ENCODE peak calls at places on chromosomes 2 and 18, in six cellular contexts. One of them, this sample, is unnamed.
A peak's percentile ranks its signal among the peaks of the same experiment; 100 is the strongest.

GRCh38 chr2:20468549-20469500 is 22.0 kb downstream of the RHOB start:
- DNase-seq in Peyer's patch: no peak
- DNase-seq in mesendoderm: no peak
- DNase-seq in adipocyte: no peak
- DNase-seq in lower lobe of right lung: no peak
- DNase-seq in HCT116: no peak
- DNase-seq in this sample: peak; percentile 47

GRCh38 chr2:222959358-222959757 is 92.6 kb upstream of the KCNE4 start:
- DNase-seq in HCT116: peak; percentile 55
- DNase-seq in Peyer's patch: no peak
- DNase-seq in adipocyte: peak; percentile 90
- DNase-seq in mesendoderm: peak; percentile 97
- DNase-seq in lower lobe of right lung: no peak
- DNase-seq in this sample: no peak

GRCh38 chr2:222939208-222939846 is 78.5 kb downstream of the ACSL3 start:
- DNase-seq in adipocyte: peak; percentile 63
- DNase-seq in HCT116: peak; percentile 56
- DNase-seq in mesendoderm: peak; percentile 90
- DNase-seq in Peyer's patch: peak; percentile 78
- DNase-seq in lower lobe of right lung: no peak
- DNase-seq in this sample: no peak

GRCh38 chr2:120736202-120736954 is 710 bp downstream of the GLI2 start:
- DNase-seq in mesendoderm: peak; percentile 52
- DNase-seq in lower lobe of right lung: no peak
- DNase-seq in HCT116: no peak
- DNase-seq in adipocyte: peak; percentile 79
- DNase-seq in Peyer's patch: peak; percentile 46
- DNase-seq in this sample: no peak

GRCh38 chr2:88810017-88810416 is 118.5 kb downstream of the RPIA start:
- DNase-seq in adipocyte: no peak
- DNase-seq in mesendoderm: no peak
- DNase-seq in Peyer's patch: no peak
- DNase-seq in HCT116: no peak
- DNase-seq in lower lobe of right lung: no peak
- DNase-seq in this sample: no peak

GRCh38 chr2:201363857-201364560 is 6.9 kb upstream of the FLACC1 start:
- DNase-seq in adipocyte: peak; percentile 63
- DNase-seq in lower lobe of right lung: no peak
- DNase-seq in Peyer's patch: peak; percentile 57
- DNase-seq in mesendoderm: peak; percentile 72
- DNase-seq in HCT116: peak; percentile 24
- DNase-seq in this sample: no peak

GRCh38 chr18:59763541-59764136 is 66.4 kb upstream of the CCBE1 start:
- DNase-seq in lower lobe of right lung: no peak
- DNase-seq in HCT116: no peak
- DNase-seq in Peyer's patch: no peak
- DNase-seq in mesendoderm: no peak
- DNase-seq in adipocyte: peak; percentile 59
- DNase-seq in this sample: no peak

GRCh38 chr2:147548453-147548852 is 296.4 kb upstream of the ACVR2A start:
- DNase-seq in mesendoderm: no peak
- DNase-seq in adipocyte: no peak
- DNase-seq in lower lobe of right lung: no peak
- DNase-seq in Peyer's patch: no peak
- DNase-seq in HCT116: no peak
- DNase-seq in this sample: no peak

GRCh38 chr2:72129676-72130340 is 17.9 kb downstream of the CYP26B1 start:
- DNase-seq in adipocyte: no peak
- DNase-seq in HCT116: no peak
- DNase-seq in mesendoderm: no peak
- DNase-seq in Peyer's patch: peak; percentile 22
- DNase-seq in lower lobe of right lung: no peak
- DNase-seq in this sample: no peak

GRCh38 chr2:142234701-142235100 is 103.9 kb upstream of the LRP1B start:
- DNase-seq in adipocyte: peak; percentile 4
- DNase-seq in Peyer's patch: no peak
- DNase-seq in HCT116: no peak
- DNase-seq in mesendoderm: no peak
- DNase-seq in lower lobe of right lung: no peak
- DNase-seq in this sample: no peak

GRCh38 chr18:54689319-54689718 is 98.3 kb downstream of the DYNAP start:
- DNase-seq in Peyer's patch: no peak
- DNase-seq in adipocyte: no peak
- DNase-seq in mesendoderm: no peak
- DNase-seq in HCT116: no peak
- DNase-seq in lower lobe of right lung: no peak
- DNase-seq in this sample: no peak

GRCh38 chr2:96637385-96638143 is 548 bp downstream of the KANSL3 start:
- DNase-seq in mesendoderm: peak; percentile 91
- DNase-seq in lower lobe of right lung: peak; percentile 93
- DNase-seq in Peyer's patch: peak; percentile 91
- DNase-seq in adipocyte: peak; percentile 95
- DNase-seq in HCT116: peak; percentile 56
- DNase-seq in this sample: peak; percentile 95

GRCh38 chr2:98881153-98881650 is 54.8 kb downstream of the CRACDL start:
- DNase-seq in lower lobe of right lung: no peak
- DNase-seq in HCT116: no peak
- DNase-seq in mesendoderm: no peak
- DNase-seq in adipocyte: no peak
- DNase-seq in Peyer's patch: no peak
- DNase-seq in this sample: no peak

GRCh38 chr2:150142561-150142960 is 344.9 kb downstream of the RND3 start:
- DNase-seq in mesendoderm: no peak
- DNase-seq in adipocyte: peak; percentile 62
- DNase-seq in Peyer's patch: no peak
- DNase-seq in HCT116: no peak
- DNase-seq in lower lobe of right lung: no peak
- DNase-seq in this sample: no peak

GRCh38 chr18:34352385-34353163 is 127.9 kb upstream of the NOL4 start:
- DNase-seq in lower lobe of right lung: no peak
- DNase-seq in Peyer's patch: no peak
- DNase-seq in mesendoderm: peak; percentile 34
- DNase-seq in adipocyte: peak; percentile 18
- DNase-seq in HCT116: no peak
- DNase-seq in this sample: no peak

GRCh38 chr2:61114147-61114546 is 47.8 kb upstream of the C2orf74 start:
- DNase-seq in Peyer's patch: no peak
- DNase-seq in mesendoderm: peak; percentile 58
- DNase-seq in adipocyte: no peak
- DNase-seq in lower lobe of right lung: no peak
- DNase-seq in HCT116: no peak
- DNase-seq in this sample: no peak

GRCh38 chr18:3777719-3778118 is 327.7 kb downstream of the TGIF1 start:
- DNase-seq in mesendoderm: no peak
- DNase-seq in HCT116: no peak
- DNase-seq in lower lobe of right lung: no peak
- DNase-seq in adipocyte: no peak
- DNase-seq in Peyer's patch: no peak
- DNase-seq in this sample: no peak

GRCh38 chr2:158772306-158773078 is 22.6 kb upstream of the DAPL1 start:
- DNase-seq in Peyer's patch: no peak
- DNase-seq in mesendoderm: no peak
- DNase-seq in adipocyte: no peak
- DNase-seq in lower lobe of right lung: no peak
- DNase-seq in HCT116: no peak
- DNase-seq in this sample: no peak

GRCh38 chr2:61512768-61513398 is 25.3 kb downstream of the XPO1 start:
- DNase-seq in lower lobe of right lung: no peak
- DNase-seq in Peyer's patch: no peak
- DNase-seq in mesendoderm: peak; percentile 18
- DNase-seq in adipocyte: no peak
- DNase-seq in HCT116: no peak
- DNase-seq in this sample: no peak

GRCh38 chr18:22173928-22174301 is 4.5 kb downstream of the GATA6 start:
- DNase-seq in Peyer's patch: no peak
- DNase-seq in HCT116: no peak
- DNase-seq in lower lobe of right lung: no peak
- DNase-seq in mesendoderm: no peak
- DNase-seq in adipocyte: no peak
- DNase-seq in this sample: no peak

GRCh38 chr18:8657873-8658521 is 47.4 kb upstream of the MTCL1 start:
- DNase-seq in HCT116: no peak
- DNase-seq in Peyer's patch: no peak
- DNase-seq in adipocyte: peak; percentile 18
- DNase-seq in lower lobe of right lung: no peak
- DNase-seq in mesendoderm: peak; percentile 71
- DNase-seq in this sample: no peak

GRCh38 chr2:68537872-68538271 is 70.5 kb downstream of the APLF start:
- DNase-seq in HCT116: no peak
- DNase-seq in adipocyte: peak; percentile 2
- DNase-seq in mesendoderm: no peak
- DNase-seq in lower lobe of right lung: no peak
- DNase-seq in Peyer's patch: no peak
- DNase-seq in this sample: no peak

GRCh38 chr2:46939596-46940359 is 24.2 kb upstream of the MCFD2 start:
- DNase-seq in adipocyte: no peak
- DNase-seq in Peyer's patch: peak; percentile 45
- DNase-seq in HCT116: no peak
- DNase-seq in mesendoderm: peak; percentile 62
- DNase-seq in lower lobe of right lung: no peak
- DNase-seq in this sample: no peak

GRCh38 chr2:232541195-232541960 is 1.9 kb downstream of the CHRNG start:
- DNase-seq in Peyer's patch: peak; percentile 42
- DNase-seq in adipocyte: no peak
- DNase-seq in mesendoderm: no peak
- DNase-seq in lower lobe of right lung: peak; percentile 39
- DNase-seq in HCT116: no peak
- DNase-seq in this sample: peak; percentile 34

GRCh38 chr2:106115250-106115649 is 78.9 kb downstream of the UXS1 start:
- DNase-seq in Peyer's patch: no peak
- DNase-seq in mesendoderm: peak; percentile 24
- DNase-seq in lower lobe of right lung: no peak
- DNase-seq in adipocyte: peak; percentile 40
- DNase-seq in HCT116: peak; percentile 86
- DNase-seq in this sample: no peak

GRCh38 chr2:113237604-113238003 is 41.1 kb downstream of the PAX8 start:
- DNase-seq in mesendoderm: peak; percentile 51
- DNase-seq in HCT116: no peak
- DNase-seq in Peyer's patch: no peak
- DNase-seq in lower lobe of right lung: no peak
- DNase-seq in adipocyte: no peak
- DNase-seq in this sample: no peak

GRCh38 chr2:126408671-126409070 is 247.3 kb upstream of the GYPC start:
- DNase-seq in lower lobe of right lung: no peak
- DNase-seq in Peyer's patch: no peak
- DNase-seq in adipocyte: no peak
- DNase-seq in mesendoderm: no peak
- DNase-seq in HCT116: no peak
- DNase-seq in this sample: no peak

GRCh38 chr2:199223791-199224190 is 233.9 kb downstream of the SATB2 start:
- DNase-seq in lower lobe of right lung: no peak
- DNase-seq in Peyer's patch: no peak
- DNase-seq in HCT116: no peak
- DNase-seq in mesendoderm: no peak
- DNase-seq in adipocyte: no peak
- DNase-seq in this sample: no peak

GRCh38 chr2:199216253-199216652 is 241.5 kb downstream of the SATB2 start:
- DNase-seq in Peyer's patch: no peak
- DNase-seq in HCT116: no peak
- DNase-seq in mesendoderm: no peak
- DNase-seq in adipocyte: no peak
- DNase-seq in lower lobe of right lung: no peak
- DNase-seq in this sample: no peak

GRCh38 chr2:199219551-199219950 is 238.2 kb downstream of the SATB2 start:
- DNase-seq in mesendoderm: no peak
- DNase-seq in lower lobe of right lung: no peak
- DNase-seq in Peyer's patch: no peak
- DNase-seq in adipocyte: no peak
- DNase-seq in HCT116: no peak
- DNase-seq in this sample: no peak
- H3K4me1 ChIP-seq in mesendoderm: no peaks in the 10 kb centered on the region
- H3K4me1 ChIP-seq in lower lobe of right lung: no peaks in the 10 kb centered on the region
- H3K4me1 ChIP-seq in Peyer's patch: no peaks in the 10 kb centered on the region
- H3K4me1 ChIP-seq in adipocyte: no peaks in the 10 kb centered on the region
- H3K4me1 ChIP-seq in HCT116: no peaks in the 10 kb centered on the region
- H3K4me1 ChIP-seq in this sample: no peaks in the 10 kb centered on the region

DNA sequence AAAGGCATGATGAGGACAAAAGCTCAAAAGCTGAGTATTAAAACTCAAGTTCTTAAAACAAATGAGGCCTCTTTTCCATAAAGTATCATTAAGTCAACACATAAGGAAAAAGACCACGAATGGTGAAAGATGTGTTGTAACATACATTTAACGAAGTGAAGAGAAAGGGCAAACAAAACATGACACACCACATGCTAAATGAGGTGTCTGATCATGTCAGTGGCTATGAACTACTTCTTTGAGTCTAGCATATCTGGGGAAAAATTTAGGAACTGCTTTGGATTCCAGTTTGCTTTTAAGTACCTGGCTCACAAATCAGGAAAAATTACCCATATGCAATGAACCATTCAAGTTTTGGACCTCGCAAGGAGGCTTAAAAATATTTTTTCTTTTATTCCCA is 42.3 kb downstream of the TRIP12 start:
- DNase-seq in HCT116: no peak
- DNase-seq in Peyer's patch: no peak
- DNase-seq in mesendoderm: no peak
- DNase-seq in lower lobe of right lung: no peak
- DNase-seq in adipocyte: no peak
- DNase-seq in this sample: no peak
- H3K4me1 ChIP-seq in HCT116: no peaks in the 10 kb centered on the region
- H3K4me1 ChIP-seq in Peyer's patch: no peaks in the 10 kb centered on the region
- H3K4me1 ChIP-seq in mesendoderm: no peaks in the 10 kb centered on the region
- H3K4me1 ChIP-seq in lower lobe of right lung: peaks cover under 1% of the 10 kb centered on the region
- H3K4me1 ChIP-seq in adipocyte: peaks cover 21% of the 10 kb centered on the region
- H3K4me1 ChIP-seq in this sample: no peaks in the 10 kb centered on the region

GRCh38 chr2:28622101-28622499 is 126.2 kb downstream of the PLB1 start:
- DNase-seq in Peyer's patch: no peak
- DNase-seq in HCT116: no peak
- DNase-seq in adipocyte: no peak
- DNase-seq in lower lobe of right lung: no peak
- DNase-seq in mesendoderm: no peak
- DNase-seq in this sample: no peak
- H3K4me1 ChIP-seq in Peyer's patch: peaks cover 72% of the 10 kb centered on the region
- H3K4me1 ChIP-seq in HCT116: peaks cover 7% of the 10 kb centered on the region
- H3K4me1 ChIP-seq in adipocyte: peaks cover 33% of the 10 kb centered on the region
- H3K4me1 ChIP-seq in lower lobe of right lung: peaks cover 54% of the 10 kb centered on the region
- H3K4me1 ChIP-seq in mesendoderm: peaks cover 4% of the 10 kb centered on the region
- H3K4me1 ChIP-seq in this sample: peaks cover 62% of the 10 kb centered on the region

GRCh38 chr2:110832740-110833139 is 100.4 kb downstream of the ACOXL start:
- DNase-seq in mesendoderm: no peak
- DNase-seq in Peyer's patch: no peak
- DNase-seq in adipocyte: no peak
- DNase-seq in HCT116: no peak
- DNase-seq in lower lobe of right lung: no peak
- DNase-seq in this sample: no peak

GRCh38 chr2:110837421-110838409 is 105.3 kb downstream of the ACOXL start:
- DNase-seq in lower lobe of right lung: no peak
- DNase-seq in HCT116: no peak
- DNase-seq in Peyer's patch: no peak
- DNase-seq in adipocyte: no peak
- DNase-seq in mesendoderm: no peak
- DNase-seq in this sample: no peak

GRCh38 chr2:110829413-110830146 is 97.2 kb downstream of the ACOXL start:
- DNase-seq in lower lobe of right lung: no peak
- DNase-seq in Peyer's patch: no peak
- DNase-seq in mesendoderm: no peak
- DNase-seq in adipocyte: no peak
- DNase-seq in HCT116: no peak
- DNase-seq in this sample: no peak

GRCh38 chr2:110838657-110839357 is 106.4 kb downstream of the ACOXL start:
- DNase-seq in Peyer's patch: no peak
- DNase-seq in mesendoderm: no peak
- DNase-seq in HCT116: no peak
- DNase-seq in adipocyte: no peak
- DNase-seq in lower lobe of right lung: no peak
- DNase-seq in this sample: no peak

GRCh38 chr2:110834134-110834827 is 101.9 kb downstream of the ACOXL start:
- DNase-seq in HCT116: no peak
- DNase-seq in adipocyte: no peak
- DNase-seq in mesendoderm: no peak
- DNase-seq in Peyer's patch: no peak
- DNase-seq in lower lobe of right lung: no peak
- DNase-seq in this sample: no peak
- H3K4me1 ChIP-seq in HCT116: no peaks in the 10 kb centered on the region
- H3K4me1 ChIP-seq in adipocyte: no peaks in the 10 kb centered on the region
- H3K4me1 ChIP-seq in mesendoderm: no peaks in the 10 kb centered on the region
- H3K4me1 ChIP-seq in Peyer's patch: no peaks in the 10 kb centered on the region
- H3K4me1 ChIP-seq in lower lobe of right lung: no peaks in the 10 kb centered on the region
- H3K4me1 ChIP-seq in this sample: no peaks in the 10 kb centered on the region